ENCODE peak calls at places on chromosomes 2 and 18, in five cellular contexts. N is endothelial cell of umbilical vein, V is adipocyte, M is astrocyte, H is cardiac muscle cell. B is an unnamed sample.

GRCh38 chr2:36355157-36355889 is at the start of gene CRIM1:
- DNase-seq in M (peak; percentile 83), N (peak; percentile 88), H (peak; percentile 97), V (peak; percentile 94), B (peak; percentile 77)

GRCh38 chr18:74498712-74499629 is 2.8 kb downstream of the CNDP2 start:
- DNase-seq in N (no peak), H (no peak), M (peak; percentile 12), V (no peak), B (no peak)

GRCh38 chr2:183105402-183106134 is 18.7 kb upstream of the NUP35 start:
- DNase-seq in V (no peak), N (no peak), H (no peak), M (no peak), B (no peak)

GRCh38 chr2:45981388-45981930 is 315.7 kb upstream of the EPAS1 start:
- DNase-seq in H (no peak), V (no peak), M (no peak), N (no peak), B (no peak)

GRCh38 chr18:79517322-79517721 is 121.6 kb downstream of the NFATC1 start:
- DNase-seq in H (no peak), V (no peak), M (no peak), N (no peak), B (no peak)

GRCh38 chr2:165497659-165498306 is 28.3 kb downstream of the CSRNP3 start:
- DNase-seq in V (no peak), M (no peak), H (no peak), N (no peak), B (no peak)

GRCh38 chr2:170818294-170819104 is 1.8 kb downstream of the GAD1 start:
- DNase-seq in N (no peak), V (no peak), H (no peak), M (no peak), B (no peak)

GRCh38 chr2:72780483-72780882 is 45.4 kb downstream of the EXOC6B start:
- DNase-seq in N (peak; percentile 84), V (peak; percentile 87), H (peak; percentile 92), M (peak; percentile 50), B (peak; percentile 9)

GRCh38 chr2:240514631-240515030 is 43.2 kb downstream of the ANKMY1 start:
- DNase-seq in N (no peak), M (no peak), V (no peak), H (no peak), B (no peak)

GRCh38 chr2:239436076-239436475 is 35.3 kb upstream of the HDAC4 start:
- DNase-seq in H (no peak), V (no peak), M (no peak), N (no peak), B (no peak)

GRCh38 chr2:239438368-239438767 is 37.5 kb upstream of the HDAC4 start:
- DNase-seq in H (no peak), N (no peak), V (no peak), M (no peak), B (no peak)

GRCh38 chr2:239438968-239439367 is 38.1 kb upstream of the HDAC4 start:
- DNase-seq in N (no peak), H (no peak), V (no peak), M (no peak), B (no peak)

GRCh38 chr2:239439383-239440315 is 38.8 kb upstream of the HDAC4 start:
- DNase-seq in M (no peak), H (no peak), V (no peak), N (no peak), B (no peak)

DNA sequence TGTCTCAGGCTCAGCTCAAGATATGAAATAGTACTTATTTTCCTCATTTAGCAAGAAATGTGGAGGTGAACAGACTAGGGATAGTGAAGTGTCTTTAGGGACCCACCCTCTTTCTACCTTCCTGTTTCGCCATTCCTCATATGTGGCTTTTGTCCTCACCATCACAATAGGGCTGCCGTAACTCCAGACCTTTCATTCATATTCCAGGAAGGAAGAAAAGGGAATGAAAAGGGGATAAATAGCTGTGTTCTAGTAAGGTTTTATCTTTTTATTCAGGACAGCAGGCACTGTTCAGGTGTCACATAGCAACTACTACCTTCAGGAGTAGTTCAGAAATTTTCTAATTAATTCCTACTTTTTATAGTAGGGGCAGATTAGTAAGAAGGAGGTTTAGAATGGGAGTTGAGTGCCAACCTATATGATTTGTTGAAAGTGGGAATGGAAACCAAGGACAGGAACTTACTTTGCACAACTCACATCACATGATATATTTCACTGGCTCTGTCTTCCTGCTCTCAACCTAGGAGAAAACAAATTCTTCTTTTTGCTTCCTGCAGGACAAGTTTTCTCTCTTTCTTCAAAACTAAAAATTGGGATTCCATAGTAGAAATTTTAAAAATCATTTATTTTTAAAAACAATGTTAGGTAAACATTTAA is 36.0 kb upstream of the HDAC4 start:
- DNase-seq in M (no peak), H (no peak), V (no peak), N (no peak), B (no peak)
- H3K27me3 ChIP-seq in M (peaks cover 5% of the 10 kb centered on the region), H (no peaks in the 10 kb centered on the region), V (peaks cover 29% of the 10 kb centered on the region), N (no peaks in the 10 kb centered on the region), B (peaks cover 19% of the 10 kb centered on the region)

DNA sequence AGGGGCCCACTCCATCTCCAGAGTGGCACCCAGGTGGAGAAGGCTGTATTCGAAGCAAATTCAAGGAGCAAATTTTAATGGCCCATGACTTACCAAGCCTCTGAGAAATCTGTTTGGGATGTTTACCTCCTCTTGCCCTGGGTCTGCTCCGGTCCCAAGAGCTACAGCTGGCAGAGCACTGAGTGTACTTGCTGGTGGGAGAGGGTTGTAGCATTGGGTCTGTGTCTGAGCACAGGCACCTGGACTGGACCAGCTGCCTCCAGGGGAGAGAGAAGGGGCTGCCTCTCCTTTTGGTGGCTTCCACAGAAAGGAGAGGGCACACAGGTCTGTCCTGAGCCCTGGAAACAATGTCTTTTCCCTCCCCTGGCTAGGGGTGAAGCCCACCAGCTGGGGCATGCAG is 9.8 kb downstream of the EN1 start:
- DNase-seq in V (no peak), H (no peak), N (no peak), M (no peak), B (no peak)
- H3K27me3 ChIP-seq in V (no peaks in the 10 kb centered on the region), H (peaks cover 100% of the 10 kb centered on the region), N (peaks cover 85% of the 10 kb centered on the region), M (peaks cover 78% of the 10 kb centered on the region), B (no peaks in the 10 kb centered on the region)

GRCh38 chr2:63040586-63040985 is 10.0 kb upstream of the OTX1 start:
- DNase-seq in M (no peak), H (no peak), V (no peak), N (no peak), B (no peak)
- H3K27me3 ChIP-seq in M (no peaks in the 10 kb centered on the region), H (peaks cover 28% of the 10 kb centered on the region), V (no peaks in the 10 kb centered on the region), N (no peaks in the 10 kb centered on the region), B (no peaks in the 10 kb centered on the region)

GRCh38 chr18:42024131-42024530 is 69.1 kb downstream of the PIK3C3 start:
- DNase-seq in H (no peak), V (no peak), M (no peak), N (no peak), B (no peak)

GRCh38 chr18:42029100-42029499 is 74.1 kb downstream of the PIK3C3 start:
- DNase-seq in V (no peak), N (no peak), H (no peak), M (no peak), B (no peak)

GRCh38 chr18:42025974-42026625 is 71.1 kb downstream of the PIK3C3 start:
- DNase-seq in M (no peak), N (no peak), V (no peak), H (no peak), B (no peak)

GRCh38 chr18:42028232-42028832 is 73.3 kb downstream of the PIK3C3 start:
- DNase-seq in H (peak; percentile 54), V (peak; percentile 74), N (peak; percentile 47), M (peak; percentile 10), B (peak; percentile 53)

DNA sequence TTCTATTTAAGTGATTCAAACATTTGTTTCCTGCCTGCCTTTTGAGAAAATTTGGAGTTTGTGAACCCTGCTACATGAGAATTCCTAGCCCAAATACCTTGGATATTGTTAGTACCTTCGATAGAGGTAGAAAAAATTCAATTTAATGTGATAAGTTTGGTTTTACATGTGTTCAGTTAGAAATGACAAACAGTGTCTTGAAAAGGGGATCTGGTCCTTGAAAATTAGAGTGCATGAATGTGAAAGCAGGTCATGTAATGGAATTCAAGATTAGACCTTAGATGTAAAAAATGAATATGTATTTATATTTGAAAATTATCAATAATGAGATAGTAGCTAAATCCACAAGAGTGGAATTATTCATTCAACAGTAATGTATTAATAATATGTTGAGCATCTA is 70.5 kb downstream of the PIK3C3 start:
- DNase-seq in N (no peak), H (no peak), M (no peak), V (no peak), B (no peak)
- H3K27me3 ChIP-seq in N (no peaks in the 10 kb centered on the region), H (no peaks in the 10 kb centered on the region), M (no peaks in the 10 kb centered on the region), V (no peaks in the 10 kb centered on the region), B (no peaks in the 10 kb centered on the region)

DNA sequence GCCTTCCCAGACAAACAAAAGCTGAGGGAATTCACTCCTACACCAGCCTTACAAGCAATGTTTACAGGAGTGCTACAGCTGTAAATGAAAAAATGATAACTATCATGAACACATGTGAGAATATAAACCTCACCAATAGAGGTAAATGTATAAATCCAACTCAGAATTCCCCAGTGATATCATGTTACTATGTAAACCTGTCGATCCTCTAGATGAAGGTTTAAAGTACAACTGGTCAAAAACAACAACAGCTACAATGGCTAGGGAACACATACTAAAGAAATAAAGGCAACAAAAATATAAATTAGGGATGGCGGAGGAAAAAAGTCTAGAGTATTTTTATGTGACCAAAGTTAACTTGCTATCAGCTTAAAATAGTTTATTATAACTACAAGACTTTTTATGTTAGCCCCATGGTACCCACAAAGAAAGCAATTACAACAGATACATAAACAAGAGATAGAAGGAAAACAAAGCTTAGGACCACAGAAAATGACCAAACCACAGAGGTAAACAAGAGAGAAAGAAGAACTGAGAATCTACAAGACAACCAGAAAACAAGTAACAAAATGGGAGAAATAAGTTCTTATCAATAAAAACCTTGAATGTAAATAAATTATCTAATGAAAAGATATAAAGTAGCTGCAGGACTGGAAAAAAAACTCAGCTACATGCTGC is 8.3 kb downstream of the CERKL start:
- DNase-seq in H (no peak), N (no peak), M (no peak), V (no peak), B (no peak)
- H3K27me3 ChIP-seq in H (peaks cover 44% of the 10 kb centered on the region), N (no peaks in the 10 kb centered on the region), M (no peaks in the 10 kb centered on the region), V (peaks cover 20% of the 10 kb centered on the region), B (peaks cover 3% of the 10 kb centered on the region)

B was measured in HAP-1.